ENCODE peak calls at places on chromosomes 7 and 10, in five cellular contexts. One of them, this sample, is unnamed. For H3K4me1, the result is how much of the 10 kb centered on the place peaks cover.

GRCh38 chr10:77456414-77456813 is 181.2 kb downstream of the KCNMA1 start:
- DNase-seq in body of pancreas: peak
- DNase-seq in IMR-90: peak
- DNase-seq in adipocyte: no peak
- DNase-seq in CD4-positive, CD25-positive, alpha-beta regulatory T cell: no peak
- DNase-seq in this sample: no peak

GRCh38 chr7:44733708-44734481 is 14.8 kb upstream of the ZMIZ2 start:
- DNase-seq in CD4-positive, CD25-positive, alpha-beta regulatory T cell: no peak
- DNase-seq in body of pancreas: no peak
- DNase-seq in IMR-90: peak
- DNase-seq in adipocyte: peak
- DNase-seq in this sample: no peak

GRCh38 chr10:3429651-3430050 is 257.1 kb upstream of the PITRM1 start:
- DNase-seq in adipocyte: no peak
- DNase-seq in body of pancreas: no peak
- DNase-seq in IMR-90: no peak
- DNase-seq in CD4-positive, CD25-positive, alpha-beta regulatory T cell: no peak
- DNase-seq in this sample: no peak

GRCh38 chr7:90611115-90611514 is 15.0 kb downstream of the CDK14 start:
- DNase-seq in IMR-90: no peak
- DNase-seq in CD4-positive, CD25-positive, alpha-beta regulatory T cell: no peak
- DNase-seq in adipocyte: no peak
- DNase-seq in body of pancreas: no peak
- DNase-seq in this sample: no peak

GRCh38 chr7:30559566-30559965 is 35.1 kb upstream of the GARS1 start:
- DNase-seq in IMR-90: no peak
- DNase-seq in CD4-positive, CD25-positive, alpha-beta regulatory T cell: no peak
- DNase-seq in adipocyte: peak
- DNase-seq in body of pancreas: no peak
- DNase-seq in this sample: no peak

GRCh38 chr7:136859798-136860197 is 8.7 kb upstream of the CHRM2 start:
- DNase-seq in adipocyte: no peak
- DNase-seq in IMR-90: peak
- DNase-seq in body of pancreas: no peak
- DNase-seq in CD4-positive, CD25-positive, alpha-beta regulatory T cell: no peak
- DNase-seq in this sample: no peak

GRCh38 chr10:79430506-79430905 is 14.9 kb downstream of the ZCCHC24 start:
- DNase-seq in CD4-positive, CD25-positive, alpha-beta regulatory T cell: no peak
- DNase-seq in adipocyte: no peak
- DNase-seq in body of pancreas: peak
- DNase-seq in IMR-90: no peak
- DNase-seq in this sample: no peak

GRCh38 chr10:21649441-21649872 is 115.4 kb downstream of the MLLT10 start:
- DNase-seq in adipocyte: no peak
- DNase-seq in CD4-positive, CD25-positive, alpha-beta regulatory T cell: no peak
- DNase-seq in body of pancreas: no peak
- DNase-seq in IMR-90: no peak
- DNase-seq in this sample: no peak

GRCh38 chr7:75879771-75880184 is 944 bp downstream of the RHBDD2 start:
- DNase-seq in body of pancreas: no peak
- DNase-seq in adipocyte: peak
- DNase-seq in CD4-positive, CD25-positive, alpha-beta regulatory T cell: peak
- DNase-seq in IMR-90: peak
- DNase-seq in this sample: no peak

GRCh38 chr10:119447823-119448546 is 94.5 kb downstream of the RGS10 start:
- DNase-seq in CD4-positive, CD25-positive, alpha-beta regulatory T cell: no peak
- DNase-seq in body of pancreas: no peak
- DNase-seq in IMR-90: no peak
- DNase-seq in adipocyte: no peak
- DNase-seq in this sample: no peak

GRCh38 chr7:30862987-30863693 is 48.5 kb upstream of the AQP1 start:
- DNase-seq in adipocyte: no peak
- DNase-seq in CD4-positive, CD25-positive, alpha-beta regulatory T cell: no peak
- DNase-seq in body of pancreas: no peak
- DNase-seq in IMR-90: no peak
- DNase-seq in this sample: no peak

GRCh38 chr7:41114691-41115090 is 588.2 kb downstream of the INHBA start:
- DNase-seq in adipocyte: no peak
- DNase-seq in IMR-90: no peak
- DNase-seq in CD4-positive, CD25-positive, alpha-beta regulatory T cell: no peak
- DNase-seq in body of pancreas: no peak
- DNase-seq in this sample: no peak

GRCh38 chr10:28095791-28096367 is 97.0 kb upstream of the ODAD2 start:
- DNase-seq in adipocyte: no peak
- DNase-seq in CD4-positive, CD25-positive, alpha-beta regulatory T cell: no peak
- DNase-seq in body of pancreas: no peak
- DNase-seq in IMR-90: no peak
- DNase-seq in this sample: no peak

GRCh38 chr10:77943086-77943901 is 16.7 kb upstream of the DLG5 start:
- DNase-seq in adipocyte: peak
- DNase-seq in CD4-positive, CD25-positive, alpha-beta regulatory T cell: no peak
- DNase-seq in IMR-90: peak
- DNase-seq in body of pancreas: peak
- DNase-seq in this sample: no peak

GRCh38 chr10:124356706-124357582 is 61.8 kb downstream of the OAT start:
- DNase-seq in CD4-positive, CD25-positive, alpha-beta regulatory T cell: no peak
- DNase-seq in IMR-90: no peak
- DNase-seq in adipocyte: no peak
- DNase-seq in body of pancreas: no peak
- DNase-seq in this sample: no peak

GRCh38 chr10:48526371-48526821 is 78.5 kb downstream of the ARHGAP22 start:
- DNase-seq in body of pancreas: no peak
- DNase-seq in IMR-90: peak
- DNase-seq in adipocyte: peak
- DNase-seq in CD4-positive, CD25-positive, alpha-beta regulatory T cell: no peak
- DNase-seq in this sample: no peak

GRCh38 chr7:139749545-139749944 is 28.3 kb downstream of the HIPK2 start:
- DNase-seq in adipocyte: no peak
- DNase-seq in body of pancreas: no peak
- DNase-seq in IMR-90: no peak
- DNase-seq in CD4-positive, CD25-positive, alpha-beta regulatory T cell: no peak
- DNase-seq in this sample: no peak

GRCh38 chr10:69073731-69074130 is 14.2 kb upstream of the SRGN start:
- DNase-seq in adipocyte: no peak
- DNase-seq in IMR-90: no peak
- DNase-seq in CD4-positive, CD25-positive, alpha-beta regulatory T cell: no peak
- DNase-seq in body of pancreas: no peak
- DNase-seq in this sample: no peak

GRCh38 chr10:130795819-130796218 is 515.7 kb downstream of the TCERG1L start:
- DNase-seq in body of pancreas: no peak
- DNase-seq in IMR-90: no peak
- DNase-seq in adipocyte: no peak
- DNase-seq in CD4-positive, CD25-positive, alpha-beta regulatory T cell: no peak
- DNase-seq in this sample: no peak

GRCh38 chr10:80523776-80524175 is 13.9 kb upstream of the SH2D4B start:
- DNase-seq in CD4-positive, CD25-positive, alpha-beta regulatory T cell: no peak
- DNase-seq in IMR-90: no peak
- DNase-seq in body of pancreas: no peak
- DNase-seq in adipocyte: no peak
- DNase-seq in this sample: no peak

GRCh38 chr7:71793251-71793650 is 618.9 kb downstream of the CALN1 start:
- DNase-seq in IMR-90: no peak
- DNase-seq in adipocyte: no peak
- DNase-seq in CD4-positive, CD25-positive, alpha-beta regulatory T cell: no peak
- DNase-seq in body of pancreas: no peak
- DNase-seq in this sample: no peak

GRCh38 chr10:16770646-16771045 is 46.6 kb downstream of the RSU1 start:
- DNase-seq in IMR-90: no peak
- DNase-seq in CD4-positive, CD25-positive, alpha-beta regulatory T cell: no peak
- DNase-seq in body of pancreas: no peak
- DNase-seq in adipocyte: no peak
- DNase-seq in this sample: no peak
- H3K4me1 ChIP-seq in IMR-90: under half
- H3K4me1 ChIP-seq in CD4-positive, CD25-positive, alpha-beta regulatory T cell: under half
- H3K4me1 ChIP-seq in body of pancreas: under half
- H3K4me1 ChIP-seq in adipocyte: under half
- H3K4me1 ChIP-seq in this sample: under half

DNA sequence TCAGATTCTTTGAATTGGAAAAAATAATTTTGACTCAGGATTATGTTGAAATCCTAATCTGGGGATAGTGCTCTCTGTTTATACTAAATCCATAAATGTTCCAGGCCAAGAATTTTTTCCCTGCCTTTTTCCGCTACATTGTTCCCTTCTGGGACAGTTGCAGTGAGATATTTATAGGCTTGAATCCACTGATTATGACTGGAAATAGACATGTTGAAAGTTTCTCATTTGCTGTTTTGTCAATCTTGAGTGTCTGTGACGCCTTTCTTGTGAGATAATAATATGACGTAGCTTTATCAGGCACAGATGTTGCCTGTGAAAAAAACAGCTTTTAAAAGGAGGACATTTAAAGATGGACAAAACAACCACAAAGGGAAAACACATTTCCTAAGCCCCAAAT is 155.9 kb downstream of the ARID5B start:
- DNase-seq in CD4-positive, CD25-positive, alpha-beta regulatory T cell: no peak
- DNase-seq in body of pancreas: no peak
- DNase-seq in adipocyte: no peak
- DNase-seq in IMR-90: no peak
- DNase-seq in this sample: no peak
- H3K4me1 ChIP-seq in CD4-positive, CD25-positive, alpha-beta regulatory T cell: half or more
- H3K4me1 ChIP-seq in body of pancreas: under half
- H3K4me1 ChIP-seq in adipocyte: half or more
- H3K4me1 ChIP-seq in IMR-90: under half
- H3K4me1 ChIP-seq in this sample: half or more

DNA sequence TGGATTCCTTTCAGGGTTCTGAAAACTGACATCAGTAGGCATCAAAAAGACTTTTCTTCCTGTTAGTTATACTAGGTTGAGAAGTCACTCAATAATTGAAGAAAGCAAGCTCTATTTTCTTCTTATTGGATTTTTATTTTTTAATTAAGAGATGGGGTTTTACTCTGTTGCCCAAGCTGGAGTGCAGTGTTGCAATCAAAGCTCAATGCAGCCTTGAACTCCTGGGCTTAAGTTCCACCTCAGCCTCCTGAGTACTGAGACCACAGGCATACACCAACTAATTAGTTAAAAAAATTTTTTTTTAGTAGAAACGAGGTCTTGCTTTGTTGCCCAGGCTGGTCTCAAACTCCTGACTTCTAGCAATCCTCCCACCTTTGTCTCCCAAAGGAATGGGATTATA is 28.0 kb downstream of the PIP4K2A start:
- DNase-seq in adipocyte: no peak
- DNase-seq in body of pancreas: no peak
- DNase-seq in IMR-90: no peak
- DNase-seq in CD4-positive, CD25-positive, alpha-beta regulatory T cell: no peak
- DNase-seq in this sample: no peak
- H3K4me1 ChIP-seq in adipocyte: half or more
- H3K4me1 ChIP-seq in body of pancreas: under half
- H3K4me1 ChIP-seq in IMR-90: under half
- H3K4me1 ChIP-seq in CD4-positive, CD25-positive, alpha-beta regulatory T cell: half or more
- H3K4me1 ChIP-seq in this sample: under half

GRCh38 chr7:105876964-105877601 is 684 bp upstream of the ATXN7L1 start:
- DNase-seq in IMR-90: peak
- DNase-seq in CD4-positive, CD25-positive, alpha-beta regulatory T cell: peak
- DNase-seq in body of pancreas: peak
- DNase-seq in adipocyte: peak
- DNase-seq in this sample: no peak

GRCh38 chr7:105874055-105874454 is 2.3 kb downstream of the ATXN7L1 start:
- DNase-seq in adipocyte: no peak
- DNase-seq in body of pancreas: no peak
- DNase-seq in CD4-positive, CD25-positive, alpha-beta regulatory T cell: no peak
- DNase-seq in IMR-90: no peak
- DNase-seq in this sample: no peak

GRCh38 chr7:105876091-105876963 is at the start of gene ATXN7L1:
- DNase-seq in adipocyte: peak
- DNase-seq in body of pancreas: peak
- DNase-seq in CD4-positive, CD25-positive, alpha-beta regulatory T cell: peak
- DNase-seq in IMR-90: peak
- DNase-seq in this sample: peak

GRCh38 chr7:105877736-105878135 is 1.3 kb upstream of the ATXN7L1 start:
- DNase-seq in CD4-positive, CD25-positive, alpha-beta regulatory T cell: no peak
- DNase-seq in IMR-90: no peak
- DNase-seq in body of pancreas: no peak
- DNase-seq in adipocyte: no peak
- DNase-seq in this sample: no peak

DNA sequence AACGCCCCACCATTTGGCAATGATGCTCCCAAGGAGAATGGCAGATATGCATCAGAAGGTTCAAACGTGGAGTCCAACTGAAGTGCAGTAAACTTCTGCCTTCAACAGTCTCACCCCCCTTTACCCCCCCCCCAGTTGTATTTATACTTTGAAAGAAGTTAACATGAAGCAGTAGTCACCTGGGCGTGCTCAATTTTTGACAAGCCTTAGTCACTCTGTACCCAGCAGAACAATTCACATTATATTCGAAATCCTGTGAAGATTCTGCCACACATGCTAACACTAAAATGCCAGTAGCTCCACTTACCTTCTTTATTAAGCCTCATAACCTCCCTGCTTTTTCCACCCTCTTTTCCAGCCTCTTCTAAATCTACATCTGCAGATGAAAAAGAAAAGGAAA is 894 bp downstream of the ATXN7L1 start:
- DNase-seq in body of pancreas: no peak
- DNase-seq in adipocyte: peak
- DNase-seq in IMR-90: no peak
- DNase-seq in CD4-positive, CD25-positive, alpha-beta regulatory T cell: no peak
- DNase-seq in this sample: no peak
- H3K4me1 ChIP-seq in body of pancreas: under half
- H3K4me1 ChIP-seq in adipocyte: under half
- H3K4me1 ChIP-seq in IMR-90: under half
- H3K4me1 ChIP-seq in CD4-positive, CD25-positive, alpha-beta regulatory T cell: half or more
- H3K4me1 ChIP-seq in this sample: under half

DNA sequence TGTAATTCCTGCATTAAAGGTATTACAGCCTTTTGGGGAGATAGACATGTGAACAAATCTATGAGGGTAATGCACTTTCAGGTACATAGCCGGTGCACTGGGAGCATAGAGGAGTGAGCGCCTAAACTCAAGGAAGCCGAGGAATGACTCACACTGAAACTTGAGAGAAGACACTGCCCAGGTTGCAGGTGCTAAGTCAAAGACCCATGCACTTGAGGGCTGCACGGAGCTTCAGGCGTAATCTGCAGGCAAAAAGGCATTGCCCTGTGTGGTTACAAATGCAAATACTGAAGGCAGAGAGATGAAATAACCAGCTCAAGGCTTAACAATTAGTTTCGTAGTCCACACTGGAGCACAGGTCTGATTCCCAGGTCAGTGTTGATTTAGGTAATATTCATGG is 51.0 kb upstream of the OSBPL3 start:
- DNase-seq in adipocyte: no peak
- DNase-seq in IMR-90: no peak
- DNase-seq in CD4-positive, CD25-positive, alpha-beta regulatory T cell: no peak
- DNase-seq in body of pancreas: no peak
- DNase-seq in this sample: no peak
- H3K4me1 ChIP-seq in adipocyte: under half
- H3K4me1 ChIP-seq in IMR-90: under half
- H3K4me1 ChIP-seq in CD4-positive, CD25-positive, alpha-beta regulatory T cell: under half
- H3K4me1 ChIP-seq in body of pancreas: under half
- H3K4me1 ChIP-seq in this sample: under half